ENCODE peak calls at places on chromosomes 13 and 19, in ten cellular contexts. F, B, R, X, T, Z, A, L, C and N are unnamed samples.

GRCh38 chr19:31537136-31537535 is 187.9 kb upstream of the TSHZ3 start:
- DNase-seq in F (no peak), B (no peak), R (no peak), X (no peak), T (no peak), Z (no peak), A (no peak), L (no peak), C (no peak), N (no peak)

GRCh38 chr19:58150328-58150921 is at the start of gene ZNF329:
- DNase-seq in F (peak; percentile 85), B (peak; percentile 69), R (peak; percentile 94), X (peak; percentile 95), T (peak; percentile 89), Z (peak; percentile 66), A (peak; percentile 93), L (peak; percentile 89), C (peak; percentile 89), N (peak; percentile 77)

GRCh38 chr13:92530364-92530763 is 696.2 kb upstream of the GPC6 start:
- DNase-seq in F (no peak), B (no peak), R (no peak), X (no peak), T (no peak), Z (no peak), A (no peak), L (no peak), C (no peak), N (no peak)

GRCh38 chr19:8097198-8097597 is 44.6 kb downstream of the CCL25 start:
- DNase-seq in F (no peak), B (no peak), R (no peak), X (no peak), T (no peak), Z (no peak), A (no peak), L (no peak), C (no peak), N (no peak)

GRCh38 chr19:18156841-18157464 is 4.0 kb downstream of the PIK3R2 start:
- DNase-seq in F (peak; percentile 82), B (peak; percentile 55), R (no peak), X (peak; percentile 96), T (no peak), Z (peak; percentile 27), A (peak; percentile 40), L (no peak), C (peak; percentile 94), N (no peak)

GRCh38 chr13:101565327-101565726 is 112.9 kb downstream of the ITGBL1 start:
- DNase-seq in F (no peak), B (no peak), R (no peak), X (no peak), T (no peak), Z (no peak), A (no peak), L (no peak), C (no peak), N (no peak)

GRCh38 chr19:31312004-31312403 is 37.2 kb downstream of the TSHZ3 start:
- DNase-seq in F (no peak), B (peak; percentile 26), R (no peak), X (no peak), T (no peak), Z (no peak), A (peak; percentile 10), L (no peak), C (peak; percentile 21), N (no peak)

GRCh38 chr19:43526884-43527859 is at the start of gene ETHE1:
- DNase-seq in F (peak; percentile 60), B (peak; percentile 70), R (peak; percentile 86), X (peak; percentile 94), T (peak; percentile 62), Z (no peak), A (peak; percentile 54), L (peak; percentile 65), C (peak; percentile 93), N (no peak)

GRCh38 chr13:42720116-42720857 is 61.1 kb upstream of the FAM216B start:
- DNase-seq in F (no peak), B (no peak), R (no peak), X (no peak), T (no peak), Z (peak; percentile 61), A (peak; percentile 90), L (no peak), C (peak; percentile 32), N (no peak)

GRCh38 chr19:57947088-57947418 is 453 bp downstream of the ZNF256 start:
- DNase-seq in F (no peak), B (no peak), R (no peak), X (no peak), T (no peak), Z (no peak), A (no peak), L (no peak), C (no peak), N (no peak)

GRCh38 chr13:50526771-50527567 is 316.5 kb downstream of the DLEU7 start:
- DNase-seq in F (no peak), B (no peak), R (no peak), X (peak; percentile 75), T (no peak), Z (no peak), A (no peak), L (no peak), C (no peak), N (no peak)